ENCODE peak calls at places on chromosome 21, in ten cellular contexts. One of them, this sample, is unnamed.

GRCh38 chr21:26777166-26777565 is 68.0 kb downstream of the ADAMTS1 start:
- DNase-seq in neural crest cell: no peak
- DNase-seq in A549: no peak
- DNase-seq in astrocyte of the cerebellum: no peak
- DNase-seq in WTC11: no peak
- DNase-seq in neural progenitor cell: no peak
- DNase-seq in psoas muscle: no peak
- DNase-seq in cardiac muscle cell: peak
- DNase-seq in tibial artery: no peak
- DNase-seq in GM06990: no peak
- DNase-seq in this sample: no peak

GRCh38 chr21:25862596-25862995 is 127.8 kb downstream of the GABPA start:
- DNase-seq in WTC11: peak
- DNase-seq in GM06990: no peak
- DNase-seq in neural crest cell: no peak
- DNase-seq in cardiac muscle cell: peak
- DNase-seq in A549: no peak
- DNase-seq in psoas muscle: no peak
- DNase-seq in neural progenitor cell: peak
- DNase-seq in tibial artery: no peak
- DNase-seq in astrocyte of the cerebellum: peak
- DNase-seq in this sample: no peak

GRCh38 chr21:28975401-28975800 is 17.3 kb downstream of the LTN1 start:
- DNase-seq in GM06990: no peak
- DNase-seq in A549: no peak
- DNase-seq in cardiac muscle cell: peak
- DNase-seq in tibial artery: no peak
- DNase-seq in neural crest cell: no peak
- DNase-seq in neural progenitor cell: no peak
- DNase-seq in WTC11: no peak
- DNase-seq in psoas muscle: no peak
- DNase-seq in astrocyte of the cerebellum: no peak
- DNase-seq in this sample: no peak

GRCh38 chr21:28906841-28907240 is 85.8 kb downstream of the LTN1 start:
- DNase-seq in neural progenitor cell: no peak
- DNase-seq in neural crest cell: no peak
- DNase-seq in psoas muscle: no peak
- DNase-seq in tibial artery: no peak
- DNase-seq in astrocyte of the cerebellum: no peak
- DNase-seq in WTC11: no peak
- DNase-seq in GM06990: no peak
- DNase-seq in cardiac muscle cell: no peak
- DNase-seq in A549: no peak
- DNase-seq in this sample: no peak

GRCh38 chr21:40752125-40752524 is 94.8 kb downstream of the DSCAM start:
- DNase-seq in A549: no peak
- DNase-seq in astrocyte of the cerebellum: no peak
- DNase-seq in cardiac muscle cell: no peak
- DNase-seq in neural crest cell: no peak
- DNase-seq in psoas muscle: no peak
- DNase-seq in WTC11: peak
- DNase-seq in neural progenitor cell: peak
- DNase-seq in tibial artery: no peak
- DNase-seq in GM06990: no peak
- DNase-seq in this sample: no peak

GRCh38 chr21:31161157-31161556 is 122.9 kb upstream of the KRTAP19-8 start:
- DNase-seq in tibial artery: no peak
- DNase-seq in A549: no peak
- DNase-seq in cardiac muscle cell: peak
- DNase-seq in WTC11: no peak
- DNase-seq in astrocyte of the cerebellum: peak
- DNase-seq in neural progenitor cell: peak
- DNase-seq in GM06990: no peak
- DNase-seq in psoas muscle: no peak
- DNase-seq in neural crest cell: peak
- DNase-seq in this sample: no peak

GRCh38 chr21:42846221-42846620 is 33.1 kb downstream of the WDR4 start:
- DNase-seq in tibial artery: peak
- DNase-seq in neural crest cell: no peak
- DNase-seq in GM06990: no peak
- DNase-seq in A549: no peak
- DNase-seq in astrocyte of the cerebellum: no peak
- DNase-seq in WTC11: no peak
- DNase-seq in psoas muscle: no peak
- DNase-seq in cardiac muscle cell: no peak
- DNase-seq in neural progenitor cell: no peak
- DNase-seq in this sample: no peak

GRCh38 chr21:43322805-43323204 is 104.1 kb downstream of the SIK1 start:
- DNase-seq in astrocyte of the cerebellum: no peak
- DNase-seq in WTC11: no peak
- DNase-seq in tibial artery: no peak
- DNase-seq in neural progenitor cell: no peak
- DNase-seq in A549: no peak
- DNase-seq in cardiac muscle cell: no peak
- DNase-seq in GM06990: no peak
- DNase-seq in neural crest cell: no peak
- DNase-seq in psoas muscle: no peak
- DNase-seq in this sample: no peak

GRCh38 chr21:41832230-41833137 is 46.7 kb downstream of the PRDM15 start:
- DNase-seq in psoas muscle: no peak
- DNase-seq in neural crest cell: no peak
- DNase-seq in WTC11: no peak
- DNase-seq in neural progenitor cell: no peak
- DNase-seq in tibial artery: no peak
- DNase-seq in astrocyte of the cerebellum: no peak
- DNase-seq in cardiac muscle cell: no peak
- DNase-seq in A549: no peak
- DNase-seq in GM06990: no peak
- DNase-seq in this sample: no peak
- TF ChIP-seq CTCF in psoas muscle: no peak
- TF ChIP-seq CTCF in neural crest cell: no peak
- TF ChIP-seq CTCF in WTC11: no peak
- TF ChIP-seq CTCF in neural progenitor cell: no peak
- TF ChIP-seq CTCF in tibial artery: no peak
- TF ChIP-seq CTCF in astrocyte of the cerebellum: no peak
- TF ChIP-seq CTCF in cardiac muscle cell: no peak
- TF ChIP-seq CTCF in A549: no peak
- TF ChIP-seq CTCF in GM06990: no peak
- TF ChIP-seq CTCF in this sample: no peak

GRCh38 chr21:44872568-44873355 is 728 bp downstream of the PTTG1IP start:
- DNase-seq in cardiac muscle cell: peak
- DNase-seq in astrocyte of the cerebellum: no peak
- DNase-seq in WTC11: no peak
- DNase-seq in A549: no peak
- DNase-seq in neural crest cell: no peak
- DNase-seq in tibial artery: peak
- DNase-seq in neural progenitor cell: peak
- DNase-seq in GM06990: no peak
- DNase-seq in psoas muscle: peak
- DNase-seq in this sample: peak
- TF ChIP-seq CTCF in cardiac muscle cell: no peak
- TF ChIP-seq CTCF in astrocyte of the cerebellum: no peak
- TF ChIP-seq CTCF in WTC11: no peak
- TF ChIP-seq CTCF in A549: no peak
- TF ChIP-seq CTCF in neural crest cell: no peak
- TF ChIP-seq CTCF in tibial artery: no peak
- TF ChIP-seq CTCF in neural progenitor cell: no peak
- TF ChIP-seq CTCF in GM06990: no peak
- TF ChIP-seq CTCF in psoas muscle: no peak
- TF ChIP-seq CTCF in this sample: no peak

GRCh38 chr21:36966066-36966845 is at the start of gene HLCS:
- DNase-seq in GM06990: peak
- DNase-seq in psoas muscle: peak
- DNase-seq in WTC11: peak
- DNase-seq in A549: peak
- DNase-seq in neural progenitor cell: peak
- DNase-seq in cardiac muscle cell: peak
- DNase-seq in tibial artery: peak
- DNase-seq in neural crest cell: peak
- DNase-seq in astrocyte of the cerebellum: no peak
- DNase-seq in this sample: peak
- TF ChIP-seq CTCF in GM06990: no peak
- TF ChIP-seq CTCF in psoas muscle: peak
- TF ChIP-seq CTCF in WTC11: no peak
- TF ChIP-seq CTCF in A549: peak
- TF ChIP-seq CTCF in neural progenitor cell: peak
- TF ChIP-seq CTCF in cardiac muscle cell: no peak
- TF ChIP-seq CTCF in tibial artery: peak
- TF ChIP-seq CTCF in neural crest cell: peak
- TF ChIP-seq CTCF in astrocyte of the cerebellum: no peak
- TF ChIP-seq CTCF in this sample: peak

GRCh38 chr21:45739218-45740087 is 95.9 kb downstream of the PCBP3 start:
- DNase-seq in WTC11: no peak
- DNase-seq in cardiac muscle cell: no peak
- DNase-seq in tibial artery: no peak
- DNase-seq in neural crest cell: no peak
- DNase-seq in astrocyte of the cerebellum: no peak
- DNase-seq in psoas muscle: no peak
- DNase-seq in GM06990: no peak
- DNase-seq in neural progenitor cell: no peak
- DNase-seq in A549: no peak
- DNase-seq in this sample: no peak
- TF ChIP-seq CTCF in WTC11: no peak
- TF ChIP-seq CTCF in cardiac muscle cell: no peak
- TF ChIP-seq CTCF in tibial artery: no peak
- TF ChIP-seq CTCF in neural crest cell: no peak
- TF ChIP-seq CTCF in astrocyte of the cerebellum: no peak
- TF ChIP-seq CTCF in psoas muscle: no peak
- TF ChIP-seq CTCF in GM06990: no peak
- TF ChIP-seq CTCF in neural progenitor cell: no peak
- TF ChIP-seq CTCF in A549: no peak
- TF ChIP-seq CTCF in this sample: no peak

GRCh38 chr21:38908537-38908936 is 102.8 kb downstream of the ETS2 start:
- DNase-seq in astrocyte of the cerebellum: no peak
- DNase-seq in tibial artery: no peak
- DNase-seq in A549: no peak
- DNase-seq in psoas muscle: no peak
- DNase-seq in neural crest cell: no peak
- DNase-seq in neural progenitor cell: no peak
- DNase-seq in WTC11: no peak
- DNase-seq in GM06990: no peak
- DNase-seq in cardiac muscle cell: no peak
- DNase-seq in this sample: no peak
- TF ChIP-seq CTCF in astrocyte of the cerebellum: no peak
- TF ChIP-seq CTCF in tibial artery: no peak
- TF ChIP-seq CTCF in A549: no peak
- TF ChIP-seq CTCF in psoas muscle: no peak
- TF ChIP-seq CTCF in neural crest cell: no peak
- TF ChIP-seq CTCF in neural progenitor cell: no peak
- TF ChIP-seq CTCF in WTC11: no peak
- TF ChIP-seq CTCF in GM06990: no peak
- TF ChIP-seq CTCF in cardiac muscle cell: no peak
- TF ChIP-seq CTCF in this sample: no peak

DNA sequence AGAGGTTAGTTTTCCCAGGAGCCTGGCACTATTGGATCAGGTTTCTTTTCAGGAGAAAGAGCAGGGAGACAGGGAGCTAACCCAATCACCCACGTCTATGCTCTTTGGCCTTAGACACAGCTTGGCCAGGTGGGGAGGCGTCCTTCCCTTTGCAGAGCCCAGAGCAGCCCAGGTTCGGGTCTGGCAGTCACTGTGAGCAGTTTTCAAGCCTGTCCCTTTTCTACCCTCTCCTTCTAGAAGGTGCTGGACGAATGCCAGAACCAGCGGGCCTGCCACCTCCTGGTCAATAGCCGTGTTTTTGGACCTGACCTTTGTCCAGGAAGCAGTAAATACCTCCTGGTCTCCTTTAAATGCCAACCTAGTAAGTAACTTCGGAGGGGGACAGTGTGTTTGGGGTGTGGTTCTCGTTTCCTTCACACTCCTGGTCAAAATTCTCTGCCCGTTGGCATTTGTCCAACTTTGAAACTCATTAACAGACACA is 44.9 kb downstream of the EVA1C start:
- DNase-seq in neural crest cell: no peak
- DNase-seq in neural progenitor cell: no peak
- DNase-seq in astrocyte of the cerebellum: no peak
- DNase-seq in psoas muscle: peak
- DNase-seq in GM06990: no peak
- DNase-seq in WTC11: no peak
- DNase-seq in cardiac muscle cell: peak
- DNase-seq in tibial artery: peak
- DNase-seq in A549: no peak
- DNase-seq in this sample: no peak
- TF ChIP-seq CTCF in neural crest cell: no peak
- TF ChIP-seq CTCF in neural progenitor cell: no peak
- TF ChIP-seq CTCF in astrocyte of the cerebellum: peak
- TF ChIP-seq CTCF in psoas muscle: no peak
- TF ChIP-seq CTCF in GM06990: no peak
- TF ChIP-seq CTCF in WTC11: no peak
- TF ChIP-seq CTCF in cardiac muscle cell: no peak
- TF ChIP-seq CTCF in tibial artery: no peak
- TF ChIP-seq CTCF in A549: no peak
- TF ChIP-seq CTCF in this sample: no peak

DNA sequence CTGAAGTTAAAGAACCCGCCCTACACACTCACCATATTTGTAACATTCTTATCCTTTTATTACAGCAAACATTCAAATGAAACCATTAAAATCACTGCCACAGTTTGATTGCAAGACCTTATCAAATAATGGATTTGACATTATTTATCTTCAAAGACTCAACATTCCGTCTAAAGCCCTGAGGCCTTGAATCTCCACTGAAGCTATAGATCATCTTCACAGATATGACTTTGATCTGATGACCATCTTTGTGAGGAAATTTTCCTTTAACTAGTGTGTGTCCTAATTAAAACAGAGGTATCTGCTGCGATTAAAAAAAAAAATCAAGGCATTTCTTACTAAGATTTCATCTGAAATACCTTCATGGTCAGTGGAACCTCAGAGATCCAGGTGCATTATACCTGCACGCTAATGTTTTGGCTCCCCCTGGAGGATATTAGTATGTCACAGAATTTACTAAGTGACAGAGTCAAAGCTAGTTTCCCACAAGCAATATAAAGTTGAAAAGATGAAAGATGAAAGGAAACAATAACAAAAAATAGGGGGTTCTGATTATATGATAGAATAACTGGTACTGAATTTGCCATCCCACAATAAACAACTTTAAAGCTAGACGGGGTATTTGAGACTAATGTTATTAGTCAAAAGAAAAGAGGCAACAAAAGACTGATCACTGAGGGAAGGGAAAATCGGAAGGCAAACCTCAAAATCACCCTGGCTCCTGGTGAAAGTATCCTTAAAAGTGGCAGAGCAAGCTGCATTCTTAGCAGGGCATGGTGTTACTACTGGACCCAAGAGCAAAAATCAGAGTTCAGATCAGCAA is 923.4 kb downstream of the NCAM2 start:
- DNase-seq in neural crest cell: no peak
- DNase-seq in neural progenitor cell: peak
- DNase-seq in psoas muscle: no peak
- DNase-seq in A549: no peak
- DNase-seq in WTC11: no peak
- DNase-seq in cardiac muscle cell: peak
- DNase-seq in astrocyte of the cerebellum: peak
- DNase-seq in GM06990: no peak
- DNase-seq in tibial artery: no peak
- DNase-seq in this sample: no peak
- TF ChIP-seq CTCF in neural crest cell: peak
- TF ChIP-seq CTCF in neural progenitor cell: peak
- TF ChIP-seq CTCF in psoas muscle: peak
- TF ChIP-seq CTCF in A549: no peak
- TF ChIP-seq CTCF in WTC11: peak
- TF ChIP-seq CTCF in cardiac muscle cell: peak
- TF ChIP-seq CTCF in astrocyte of the cerebellum: peak
- TF ChIP-seq CTCF in GM06990: peak
- TF ChIP-seq CTCF in tibial artery: no peak
- TF ChIP-seq CTCF in this sample: peak